ENCODE peak calls at places on chromosome 1, in ten cellular contexts. One of them, this sample, is unnamed.

GRCh38 chr1:205147191-205147590 is 25.4 kb upstream of the RBBP5 start:
- DNase-seq in adrenal gland: peak; percentile 61
- DNase-seq in NB4: no peak
- DNase-seq in stomach: no peak
- DNase-seq in lower leg skin: no peak
- DNase-seq in thyroid gland: peak; percentile 11
- DNase-seq in A549: peak; percentile 43
- DNase-seq in transverse colon: no peak
- DNase-seq in body of pancreas: no peak
- DNase-seq in ovary: no peak
- DNase-seq in this sample: no peak

GRCh38 chr1:110390692-110391232 is at the start of gene SLC16A4:
- DNase-seq in adrenal gland: no peak
- DNase-seq in NB4: no peak
- DNase-seq in stomach: no peak
- DNase-seq in lower leg skin: no peak
- DNase-seq in thyroid gland: peak; percentile 53
- DNase-seq in A549: peak; percentile 79
- DNase-seq in transverse colon: no peak
- DNase-seq in body of pancreas: no peak
- DNase-seq in ovary: peak; percentile 38
- DNase-seq in this sample: no peak

GRCh38 chr1:106360252-106360651 is 696.2 kb upstream of the PRMT6 start:
- DNase-seq in adrenal gland: no peak
- DNase-seq in NB4: no peak
- DNase-seq in stomach: no peak
- DNase-seq in lower leg skin: no peak
- DNase-seq in thyroid gland: no peak
- DNase-seq in A549: no peak
- DNase-seq in transverse colon: no peak
- DNase-seq in body of pancreas: no peak
- DNase-seq in ovary: no peak
- DNase-seq in this sample: no peak

GRCh38 chr1:208155243-208155642 is 88.9 kb downstream of the PLXNA2 start:
- DNase-seq in adrenal gland: no peak
- DNase-seq in NB4: no peak
- DNase-seq in stomach: no peak
- DNase-seq in lower leg skin: no peak
- DNase-seq in thyroid gland: no peak
- DNase-seq in A549: no peak
- DNase-seq in transverse colon: no peak
- DNase-seq in body of pancreas: no peak
- DNase-seq in ovary: no peak
- DNase-seq in this sample: no peak

GRCh38 chr1:18861082-18861481 is 1.6 kb upstream of the TAS1R2 start:
- DNase-seq in adrenal gland: no peak
- DNase-seq in NB4: no peak
- DNase-seq in stomach: no peak
- DNase-seq in lower leg skin: no peak
- DNase-seq in thyroid gland: peak; percentile 39
- DNase-seq in A549: no peak
- DNase-seq in transverse colon: no peak
- DNase-seq in body of pancreas: no peak
- DNase-seq in ovary: no peak
- DNase-seq in this sample: no peak

GRCh38 chr1:112317140-112317539 is 78.9 kb upstream of the CTTNBP2NL start:
- DNase-seq in adrenal gland: no peak
- DNase-seq in NB4: no peak
- DNase-seq in stomach: no peak
- DNase-seq in lower leg skin: no peak
- DNase-seq in thyroid gland: no peak
- DNase-seq in A549: no peak
- DNase-seq in transverse colon: no peak
- DNase-seq in body of pancreas: no peak
- DNase-seq in ovary: no peak
- DNase-seq in this sample: no peak

GRCh38 chr1:100441651-100442050 is 89.3 kb downstream of the CDC14A start:
- DNase-seq in adrenal gland: no peak
- DNase-seq in NB4: no peak
- DNase-seq in stomach: no peak
- DNase-seq in lower leg skin: no peak
- DNase-seq in thyroid gland: no peak
- DNase-seq in A549: no peak
- DNase-seq in transverse colon: no peak
- DNase-seq in body of pancreas: no peak
- DNase-seq in ovary: no peak
- DNase-seq in this sample: no peak

GRCh38 chr1:229024528-229025119 is 246.3 kb upstream of the RAB4A start:
- DNase-seq in adrenal gland: peak; percentile 90
- DNase-seq in NB4: peak; percentile 86
- DNase-seq in stomach: peak; percentile 56
- DNase-seq in lower leg skin: no peak
- DNase-seq in thyroid gland: peak; percentile 21
- DNase-seq in A549: peak; percentile 81
- DNase-seq in transverse colon: peak; percentile 58
- DNase-seq in body of pancreas: no peak
- DNase-seq in ovary: no peak
- DNase-seq in this sample: no peak

DNA sequence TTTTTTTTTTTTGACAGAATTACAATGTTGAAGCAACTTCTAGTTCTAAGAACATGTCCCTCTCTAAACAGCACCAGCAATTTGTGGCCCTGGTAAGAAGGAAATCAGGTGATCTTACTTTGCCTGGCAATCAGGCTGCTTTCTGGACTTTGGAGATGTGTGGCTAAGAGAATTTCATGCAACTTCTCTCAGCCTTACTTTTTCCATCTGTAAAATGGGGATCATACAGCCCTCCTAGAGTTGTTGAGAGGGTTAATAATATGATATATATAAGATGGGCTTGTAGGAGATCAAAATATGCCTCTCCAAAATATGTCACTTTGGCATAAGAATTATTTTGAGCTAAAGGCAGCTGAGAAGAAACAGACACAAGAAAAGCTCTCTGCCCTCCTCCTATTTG is 92.0 kb downstream of the SLC25A24 start:
- DNase-seq in adrenal gland: no peak
- DNase-seq in NB4: no peak
- DNase-seq in stomach: no peak
- DNase-seq in lower leg skin: no peak
- DNase-seq in thyroid gland: no peak
- DNase-seq in A549: no peak
- DNase-seq in transverse colon: no peak
- DNase-seq in body of pancreas: no peak
- DNase-seq in ovary: no peak
- DNase-seq in this sample: no peak
- TF ChIP-seq POLR2A in adrenal gland: no peak
- TF ChIP-seq POLR2A in NB4: no peak
- TF ChIP-seq POLR2A in stomach: no peak
- TF ChIP-seq POLR2A in lower leg skin: no peak
- TF ChIP-seq POLR2A in thyroid gland: no peak
- TF ChIP-seq POLR2A in A549: no peak
- TF ChIP-seq POLR2A in transverse colon: no peak
- TF ChIP-seq POLR2A in body of pancreas: no peak
- TF ChIP-seq POLR2A in ovary: no peak
- TF ChIP-seq POLR2A in this sample: no peak

GRCh38 chr1:156284112-156284511 is at the start of gene TMEM79:
- DNase-seq in adrenal gland: no peak
- DNase-seq in NB4: no peak
- DNase-seq in stomach: no peak
- DNase-seq in lower leg skin: no peak
- DNase-seq in thyroid gland: no peak
- DNase-seq in A549: no peak
- DNase-seq in transverse colon: peak; percentile 40
- DNase-seq in body of pancreas: no peak
- DNase-seq in ovary: no peak
- DNase-seq in this sample: peak; percentile 67

GRCh38 chr1:156284762-156285161 is 637 bp downstream of the TMEM79 start:
- DNase-seq in adrenal gland: no peak
- DNase-seq in NB4: peak; percentile 49
- DNase-seq in stomach: no peak
- DNase-seq in lower leg skin: no peak
- DNase-seq in thyroid gland: no peak
- DNase-seq in A549: no peak
- DNase-seq in transverse colon: no peak
- DNase-seq in body of pancreas: no peak
- DNase-seq in ovary: no peak
- DNase-seq in this sample: no peak

GRCh38 chr1:156281281-156282142 is 1.1 kb downstream of the SMG5 start:
- DNase-seq in adrenal gland: peak; percentile 67
- DNase-seq in NB4: peak; percentile 80
- DNase-seq in stomach: no peak
- DNase-seq in lower leg skin: no peak
- DNase-seq in thyroid gland: peak; percentile 24
- DNase-seq in A549: no peak
- DNase-seq in transverse colon: no peak
- DNase-seq in body of pancreas: no peak
- DNase-seq in ovary: no peak
- DNase-seq in this sample: no peak

GRCh38 chr1:156282143-156282478 is 514 bp downstream of the SMG5 start:
- DNase-seq in adrenal gland: no peak
- DNase-seq in NB4: no peak
- DNase-seq in stomach: no peak
- DNase-seq in lower leg skin: no peak
- DNase-seq in thyroid gland: no peak
- DNase-seq in A549: peak; percentile 53
- DNase-seq in transverse colon: no peak
- DNase-seq in body of pancreas: no peak
- DNase-seq in ovary: no peak
- DNase-seq in this sample: peak; percentile 36

DNA sequence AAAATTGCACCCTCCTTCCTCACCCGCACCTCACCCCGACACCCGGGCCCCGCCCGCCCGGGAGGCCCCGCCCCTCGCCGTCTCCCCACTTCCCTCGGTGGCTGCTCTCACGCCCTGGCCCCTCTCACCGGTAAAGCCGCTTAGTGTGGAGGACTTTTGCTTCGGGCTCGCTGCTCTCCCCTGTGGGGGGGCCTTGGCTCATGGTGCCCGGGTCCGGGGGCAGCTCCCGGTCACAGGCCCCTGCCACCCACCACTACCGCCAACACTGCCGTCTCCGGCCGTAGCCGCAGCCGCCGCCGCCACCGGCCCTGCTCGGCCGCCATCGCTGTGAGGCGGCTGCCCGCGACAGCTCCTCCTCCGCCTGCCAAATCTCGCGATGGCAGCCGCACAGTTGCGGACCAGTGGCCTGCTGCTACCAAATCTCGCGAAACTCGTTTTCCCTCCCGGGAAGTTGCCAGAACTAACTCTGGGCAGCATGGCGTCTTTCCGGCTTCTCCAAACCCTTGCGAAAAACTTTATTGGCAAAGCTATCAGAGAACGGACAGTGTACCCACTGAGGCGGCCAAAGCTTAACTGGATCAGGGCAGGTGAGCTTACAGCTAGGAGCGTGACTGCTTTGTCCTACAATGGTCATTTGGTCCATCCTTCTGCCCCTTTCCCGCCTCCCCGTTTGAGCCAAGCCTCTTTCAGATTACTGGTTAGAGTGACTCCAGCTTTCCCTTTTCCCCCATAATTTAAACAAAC is at the start of gene SMG5:
- DNase-seq in adrenal gland: peak; percentile 98
- DNase-seq in NB4: peak; percentile 98
- DNase-seq in stomach: peak; percentile 96
- DNase-seq in lower leg skin: peak; percentile 99
- DNase-seq in thyroid gland: peak; percentile 97
- DNase-seq in A549: peak; percentile 98
- DNase-seq in transverse colon: peak; percentile 97
- DNase-seq in body of pancreas: peak; percentile 96
- DNase-seq in ovary: peak; percentile 98
- DNase-seq in this sample: peak; percentile 97
- TF ChIP-seq CTCF in adrenal gland: no peak
- TF ChIP-seq CTCF in NB4: no peak
- TF ChIP-seq CTCF in stomach: no peak
- TF ChIP-seq CTCF in lower leg skin: no peak
- TF ChIP-seq CTCF in thyroid gland: no peak
- TF ChIP-seq CTCF in A549: no peak
- TF ChIP-seq CTCF in transverse colon: no peak
- TF ChIP-seq CTCF in body of pancreas: no peak
- TF ChIP-seq CTCF in ovary: no peak
- TF ChIP-seq CTCF in this sample: no peak

GRCh38 chr1:225882699-225883615 is 777 bp upstream of the TMEM63A start:
- DNase-seq in adrenal gland: peak; percentile 62
- DNase-seq in NB4: peak; percentile 60
- DNase-seq in stomach: peak; percentile 73
- DNase-seq in lower leg skin: peak; percentile 92
- DNase-seq in thyroid gland: peak; percentile 62
- DNase-seq in A549: peak; percentile 59
- DNase-seq in transverse colon: peak; percentile 61
- DNase-seq in body of pancreas: peak; percentile 62
- DNase-seq in ovary: peak; percentile 67
- DNase-seq in this sample: peak; percentile 46

GRCh38 chr1:225881081-225882007 is 836 bp downstream of the TMEM63A start:
- DNase-seq in adrenal gland: peak; percentile 83
- DNase-seq in NB4: peak; percentile 60
- DNase-seq in stomach: peak; percentile 71
- DNase-seq in lower leg skin: peak; percentile 89
- DNase-seq in thyroid gland: peak; percentile 59
- DNase-seq in A549: no peak
- DNase-seq in transverse colon: peak; percentile 75
- DNase-seq in body of pancreas: peak; percentile 72
- DNase-seq in ovary: peak; percentile 69
- DNase-seq in this sample: peak; percentile 37

GRCh38 chr1:225880636-225881035 is 1.5 kb downstream of the TMEM63A start:
- DNase-seq in adrenal gland: no peak
- DNase-seq in NB4: no peak
- DNase-seq in stomach: no peak
- DNase-seq in lower leg skin: no peak
- DNase-seq in thyroid gland: no peak
- DNase-seq in A549: no peak
- DNase-seq in transverse colon: no peak
- DNase-seq in body of pancreas: peak; percentile 35
- DNase-seq in ovary: no peak
- DNase-seq in this sample: no peak

GRCh38 chr1:225883616-225884265 is 1.6 kb upstream of the TMEM63A start:
- DNase-seq in adrenal gland: no peak
- DNase-seq in NB4: no peak
- DNase-seq in stomach: no peak
- DNase-seq in lower leg skin: no peak
- DNase-seq in thyroid gland: no peak
- DNase-seq in A549: no peak
- DNase-seq in transverse colon: peak; percentile 57
- DNase-seq in body of pancreas: no peak
- DNase-seq in ovary: no peak
- DNase-seq in this sample: no peak

DNA sequence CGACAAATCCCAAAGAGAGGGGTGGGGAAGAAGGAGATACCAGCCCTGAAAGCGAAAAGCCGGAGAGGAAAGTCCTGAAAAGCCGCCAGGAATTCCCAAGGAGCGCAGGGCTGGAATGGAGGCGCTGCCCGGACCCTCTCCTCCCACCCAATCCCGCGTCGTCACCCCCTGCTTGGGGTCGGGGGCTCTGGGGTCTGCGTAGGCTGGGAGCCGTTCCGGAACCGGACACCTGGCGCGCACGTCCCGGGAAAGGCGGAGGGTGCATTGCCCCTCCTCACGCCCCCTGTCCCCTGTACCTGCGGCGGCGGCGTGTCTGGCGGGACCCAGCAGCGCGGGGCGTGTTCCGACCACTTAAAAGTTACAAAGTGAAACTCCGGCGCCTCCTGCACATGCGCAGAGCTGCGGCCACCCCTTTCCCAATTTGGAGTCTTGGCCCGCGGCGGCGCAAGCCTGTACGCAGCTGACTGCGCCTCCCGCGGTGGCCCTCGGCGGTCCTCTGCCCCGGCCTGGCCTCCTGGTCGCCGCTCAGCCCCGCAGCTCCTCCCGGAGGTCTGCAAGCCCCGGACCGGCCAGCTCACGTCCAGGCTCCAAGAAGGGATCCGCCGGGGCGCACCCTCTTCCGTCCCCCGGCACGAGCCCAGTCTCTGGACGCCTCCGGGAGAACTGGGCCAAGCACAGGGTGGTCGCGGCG is at the start of gene TMEM63A:
- DNase-seq in adrenal gland: peak; percentile 90
- DNase-seq in NB4: peak; percentile 90
- DNase-seq in stomach: peak; percentile 94
- DNase-seq in lower leg skin: peak; percentile 98
- DNase-seq in thyroid gland: peak; percentile 95
- DNase-seq in A549: peak; percentile 83
- DNase-seq in transverse colon: peak; percentile 94
- DNase-seq in body of pancreas: peak; percentile 93
- DNase-seq in ovary: peak; percentile 96
- DNase-seq in this sample: peak; percentile 91
- TF ChIP-seq POLR2A in adrenal gland: peak; percentile 64
- TF ChIP-seq POLR2A in NB4: peak; percentile 87
- TF ChIP-seq POLR2A in stomach: peak; percentile 4
- TF ChIP-seq POLR2A in lower leg skin: no peak
- TF ChIP-seq POLR2A in thyroid gland: peak; percentile 92
- TF ChIP-seq POLR2A in A549: peak; percentile 79
- TF ChIP-seq POLR2A in transverse colon: peak; percentile 84
- TF ChIP-seq POLR2A in body of pancreas: peak; percentile 91
- TF ChIP-seq POLR2A in ovary: peak; percentile 41
- TF ChIP-seq POLR2A in this sample: peak; percentile 90

DNA sequence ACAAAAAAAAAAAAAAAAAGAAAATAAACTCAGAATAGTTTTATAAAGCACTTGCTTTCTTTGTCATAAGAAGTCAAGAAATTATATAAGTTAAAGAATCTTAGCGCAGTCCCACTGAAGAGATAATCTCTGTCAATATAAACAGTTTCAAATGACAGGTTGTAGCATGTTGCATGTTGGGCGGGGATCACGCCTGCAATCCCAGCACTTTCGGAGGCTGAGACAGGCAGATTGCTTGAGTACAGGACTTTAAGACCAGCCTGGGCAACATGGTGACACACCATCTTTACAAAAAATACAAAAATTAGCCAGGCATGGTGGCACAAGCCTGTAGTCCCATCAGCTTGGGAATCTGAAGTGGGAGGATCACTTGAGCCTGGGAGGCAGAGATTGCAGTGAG is 18.4 kb upstream of the INPP5B start:
- DNase-seq in adrenal gland: no peak
- DNase-seq in NB4: no peak
- DNase-seq in stomach: no peak
- DNase-seq in lower leg skin: no peak
- DNase-seq in thyroid gland: peak; percentile 10
- DNase-seq in A549: no peak
- DNase-seq in transverse colon: no peak
- DNase-seq in body of pancreas: no peak
- DNase-seq in ovary: no peak
- DNase-seq in this sample: no peak
- TF ChIP-seq CTCF in adrenal gland: no peak
- TF ChIP-seq CTCF in NB4: no peak
- TF ChIP-seq CTCF in stomach: no peak
- TF ChIP-seq CTCF in lower leg skin: no peak
- TF ChIP-seq CTCF in thyroid gland: no peak
- TF ChIP-seq CTCF in A549: no peak
- TF ChIP-seq CTCF in transverse colon: no peak
- TF ChIP-seq CTCF in body of pancreas: no peak
- TF ChIP-seq CTCF in ovary: no peak
- TF ChIP-seq CTCF in this sample: no peak

This sample was measured in prostate gland.